ENCODE peak calls at places on chromosomes 2 and 18, in seven cellular contexts. U is H54, O is Calu3, M is hepatocyte, F is upper lobe of right lung, X is sigmoid colon, Z is DMS 273 treated with DMSO at 0.1 percent for 48 hours. J is an unnamed sample.

GRCh38 chr2:20595439-20596192 is 55.3 kb downstream of the HS1BP3 start:
- DNase-seq in X (peak), U (peak), Z (no peak), M (no peak), O (no peak), F (peak), J (no peak)

GRCh38 chr2:165112133-165112573 is 91.7 kb downstream of the SCN3A start:
- DNase-seq in U (no peak), M (no peak), O (no peak), F (no peak), Z (no peak), X (no peak), J (no peak)

GRCh38 chr18:51655327-51655698 is 457.8 kb upstream of the MEX3C start:
- DNase-seq in U (no peak), Z (no peak), O (no peak), F (no peak), X (no peak), M (peak), J (no peak)

GRCh38 chr2:1157107-1157506 is 206.5 kb downstream of the SNTG2 start:
- DNase-seq in X (no peak), Z (no peak), F (no peak), M (no peak), U (no peak), O (no peak), J (no peak)

GRCh38 chr2:68318686-68319396 is 908 bp downstream of the CNRIP1 start:
- DNase-seq in Z (no peak), M (peak), X (peak), F (no peak), O (no peak), U (no peak), J (peak)

GRCh38 chr2:239726631-239727181 is 298.4 kb downstream of the NDUFA10 start:
- DNase-seq in Z (no peak), F (peak), U (no peak), X (peak), M (no peak), O (no peak), J (no peak)

GRCh38 chr2:71612581-71613520 is 159.5 kb downstream of the DYSF start:
- DNase-seq in X (peak), Z (no peak), F (peak), O (no peak), U (no peak), M (no peak), J (peak)

GRCh38 chr18:24022141-24022540 is 7.6 kb downstream of the TTC39C start:
- DNase-seq in F (no peak), U (no peak), O (no peak), M (no peak), Z (no peak), X (no peak), J (no peak)

GRCh38 chr2:184304006-184304405 is 294.3 kb upstream of the ZNF804A start:
- DNase-seq in X (no peak), U (no peak), O (no peak), M (no peak), F (no peak), Z (no peak), J (no peak)

GRCh38 chr2:20378891-20379519 is 28.4 kb upstream of the PUM2 start:
- DNase-seq in F (peak), M (peak), X (peak), Z (peak), O (peak), U (peak), J (peak)

GRCh38 chr2:18402-19271 is 27.7 kb downstream of the FAM110C start:
- DNase-seq in F (no peak), O (peak), X (no peak), U (no peak), M (no peak), Z (no peak), J (no peak)

GRCh38 chr18:2970762-2971659 is 41.9 kb downstream of the LPIN2 start:
- DNase-seq in X (no peak), O (no peak), U (no peak), M (no peak), F (no peak), Z (no peak), J (no peak)

GRCh38 chr2:42052702-42053481 is 5.1 kb downstream of the PKDCC start:
- DNase-seq in M (peak), X (no peak), U (no peak), F (no peak), Z (no peak), O (no peak), J (peak)

GRCh38 chr2:108594132-108594981 is 60.1 kb downstream of the LIMS1 start:
- DNase-seq in M (no peak), Z (no peak), U (no peak), F (no peak), X (no peak), O (peak), J (no peak)

GRCh38 chr2:28400921-28401320 is 8.3 kb downstream of the FOSL2 start:
- DNase-seq in F (no peak), X (no peak), M (no peak), U (no peak), O (no peak), Z (no peak), J (no peak)

GRCh38 chr2:63052411-63053234 is 2.0 kb downstream of the OTX1 start:
- DNase-seq in Z (no peak), U (no peak), F (no peak), M (no peak), X (peak), O (no peak), J (no peak)

GRCh38 chr2:228180126-228181097 is 1.1 kb downstream of the SPHKAP start:
- DNase-seq in M (no peak), F (no peak), Z (no peak), X (no peak), O (no peak), U (no peak), J (no peak)

GRCh38 chr2:176827269-176827668 is 385.3 kb upstream of the HNRNPA3 start:
- DNase-seq in U (no peak), O (no peak), F (no peak), X (no peak), M (no peak), Z (no peak), J (no peak)

GRCh38 chr2:229553091-229553490 is 161.3 kb downstream of the DNER start:
- DNase-seq in F (no peak), O (no peak), X (no peak), M (no peak), U (no peak), Z (no peak), J (no peak)

GRCh38 chr18:78494686-78495085 is 484.9 kb upstream of the SALL3 start:
- DNase-seq in M (no peak), X (no peak), O (no peak), Z (no peak), U (no peak), F (no peak), J (no peak)

GRCh38 chr2:129004485-129004884 is 685.8 kb upstream of the HS6ST1 start:
- DNase-seq in F (no peak), U (no peak), O (no peak), M (no peak), Z (no peak), X (no peak), J (peak)

GRCh38 chr2:120108749-120109148 is 95.9 kb downstream of the EPB41L5 start:
- DNase-seq in X (no peak), O (no peak), Z (no peak), F (no peak), M (no peak), U (no peak), J (no peak)

GRCh38 chr18:66872277-66872676 is 268.4 kb upstream of the CDH19 start:
- DNase-seq in M (peak), F (no peak), U (no peak), X (no peak), Z (no peak), O (no peak), J (no peak)

J was measured in colonic mucosa.